ENCODE peak calls at places on chromosomes 13 and 19, in five cellular contexts. S is fibroblast of lung, Q is endothelial cell of umbilical vein, R is IMR-90, M is HepG2. O is an unnamed sample.

GRCh38 chr13:93108111-93108581 is 118.5 kb upstream of the GPC6 start:
- DNase-seq in R (no peak), S (peak), M (no peak), Q (no peak), O (no peak)

GRCh38 chr19:41175825-41176734 is 16.9 kb upstream of the CYP2S1 start:
- DNase-seq in M (peak), S (peak), Q (no peak), R (peak), O (peak)

GRCh38 chr13:42553098-42554046 is 20.6 kb upstream of the TNFSF11 start:
- DNase-seq in R (peak), Q (peak), M (no peak), S (peak), O (peak)

GRCh38 chr13:111204438-111205177 is 89.5 kb downstream of the ARHGEF7 start:
- DNase-seq in S (peak), M (peak), R (peak), Q (peak), O (no peak)

GRCh38 chr13:30340367-30341184 is 33.2 kb upstream of the KATNAL1 start:
- DNase-seq in R (peak), Q (no peak), M (no peak), S (peak), O (peak)

GRCh38 chr13:112908342-112908741 is 60.7 kb upstream of the MCF2L start:
- DNase-seq in Q (no peak), M (no peak), R (no peak), S (no peak), O (no peak)

GRCh38 chr13:65914707-65915106 is 1315.4 kb downstream of the PCDH9 start:
- DNase-seq in Q (peak), S (peak), M (no peak), R (peak), O (peak)

GRCh38 chr13:110282316-110282841 is 24.6 kb downstream of the COL4A1 start:
- DNase-seq in Q (no peak), M (no peak), S (no peak), R (no peak), O (no peak)

GRCh38 chr19:5022066-5022860 is 53.4 kb downstream of the KDM4B start:
- DNase-seq in M (no peak), S (no peak), Q (no peak), R (no peak), O (no peak)

GRCh38 chr13:67462098-67462497 is 232.0 kb upstream of the PCDH9 start:
- DNase-seq in Q (no peak), R (no peak), M (no peak), S (no peak), O (no peak)

GRCh38 chr13:62598708-62599107 is 1183.1 kb upstream of the PCDH20 start:
- DNase-seq in S (no peak), M (no peak), R (no peak), Q (no peak), O (no peak)
- H2AFZ ChIP-seq in S (no peak), M (no peak), R (no peak), Q (no peak), O (no peak)

GRCh38 chr13:102400619-102401125 is 1.2 kb downstream of the FGF14 start:
- DNase-seq in S (peak), M (no peak), R (no peak), Q (no peak), O (no peak)

GRCh38 chr13:102401755-102402154 is at the start of gene FGF14:
- DNase-seq in M (no peak), Q (no peak), S (no peak), R (no peak), O (no peak)

GRCh38 chr13:102399791-102400618 is 1.8 kb downstream of the FGF14 start:
- DNase-seq in S (no peak), Q (no peak), R (no peak), M (no peak), O (no peak)

GRCh38 chr13:102402292-102402691 is 444 bp upstream of the FGF14 start:
- DNase-seq in S (peak), M (no peak), Q (no peak), R (peak), O (no peak)

GRCh38 chr13:102401305-102401704 is 543 bp downstream of the FGF14 start:
- DNase-seq in M (no peak), R (no peak), Q (no peak), S (no peak), O (no peak)
- H3K4me3 ChIP-seq in M (no peak), R (peak), Q (no peak), S (peak), O (no peak)

DNA sequence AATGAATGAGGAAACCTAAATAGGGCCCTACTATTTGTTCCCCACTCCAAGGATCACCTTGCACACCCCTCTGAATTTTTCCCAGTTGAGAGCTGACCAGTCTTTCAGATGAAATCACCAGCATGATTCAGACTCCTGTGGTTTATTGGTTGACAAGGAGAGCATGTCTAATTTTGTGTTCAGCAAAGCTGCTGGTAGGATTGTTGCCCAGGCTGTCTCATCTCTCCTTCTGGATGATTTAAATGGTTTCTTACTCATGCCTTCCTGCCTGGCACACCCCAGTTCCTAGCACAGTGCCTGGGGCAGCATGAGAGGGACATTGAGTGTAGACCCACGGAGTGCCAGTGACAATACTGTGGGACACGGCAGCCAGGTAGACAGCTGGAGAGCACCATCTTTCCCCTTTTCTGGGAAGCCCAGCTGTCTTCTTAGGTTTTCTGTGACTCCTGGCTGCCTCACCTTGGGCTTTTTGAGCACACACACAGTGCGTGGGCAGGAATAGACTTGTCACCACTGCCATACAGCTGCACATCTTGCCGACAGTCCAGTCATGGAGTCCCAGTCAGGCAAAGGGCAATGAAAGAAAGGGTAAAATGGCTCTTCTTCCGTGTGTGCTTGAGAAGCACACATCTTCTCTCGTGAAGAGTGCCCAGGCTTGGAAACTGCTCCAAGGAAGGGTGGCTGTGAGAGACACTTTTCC is 12.3 kb downstream of the FGF9 start:
- DNase-seq in M (no peak), R (peak), S (peak), Q (no peak), O (peak)
- H2AFZ ChIP-seq in M (no peak), R (peak), S (no peak), Q (no peak), O (no peak)

DNA sequence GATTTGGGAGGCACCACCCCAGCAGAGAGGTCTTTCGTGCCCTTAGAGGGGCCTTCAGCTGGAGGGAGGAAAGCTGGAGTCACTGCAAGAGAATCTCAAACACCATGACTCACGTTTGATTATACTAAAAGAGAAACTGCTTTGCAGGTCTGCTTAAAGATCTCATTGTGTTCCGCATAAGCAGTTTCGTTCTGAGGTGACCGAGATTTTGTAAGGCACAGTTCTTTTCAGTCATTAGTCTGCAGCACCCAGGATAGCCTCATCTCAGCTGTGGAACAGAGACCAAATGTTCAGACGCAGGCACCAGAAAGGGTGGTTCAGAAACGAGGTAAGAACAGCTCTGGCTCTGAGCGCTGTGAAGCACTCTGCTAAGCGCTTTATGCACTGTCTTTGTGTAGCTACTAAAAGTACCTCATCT is 71.2 kb upstream of the GTF3A start:
- DNase-seq in Q (no peak), S (peak), R (peak), M (peak), O (peak)
- H3K4me3 ChIP-seq in Q (no peak), S (no peak), R (peak), M (peak), O (peak)

GRCh38 chr19:2389594-2389993 is 29.5 kb downstream of the TMPRSS9 start:
- DNase-seq in R (no peak), M (no peak), Q (no peak), S (no peak), O (no peak)

GRCh38 chr19:2391118-2391725 is 31.2 kb downstream of the TMPRSS9 start:
- DNase-seq in R (peak), M (peak), Q (peak), S (peak), O (peak)

GRCh38 chr19:2394669-2395292 is 32.6 kb downstream of the TIMM13 start:
- DNase-seq in R (no peak), M (peak), S (no peak), Q (no peak), O (no peak)

GRCh38 chr19:2392366-2392765 is 32.3 kb downstream of the TMPRSS9 start:
- DNase-seq in S (no peak), R (no peak), M (no peak), Q (no peak), O (no peak)

GRCh38 chr19:2394054-2394668 is 33.2 kb downstream of the TIMM13 start:
- DNase-seq in S (no peak), Q (no peak), R (no peak), M (peak), O (no peak)
- H2AFZ ChIP-seq in S (no peak), Q (no peak), R (no peak), M (no peak), O (no peak)

DNA sequence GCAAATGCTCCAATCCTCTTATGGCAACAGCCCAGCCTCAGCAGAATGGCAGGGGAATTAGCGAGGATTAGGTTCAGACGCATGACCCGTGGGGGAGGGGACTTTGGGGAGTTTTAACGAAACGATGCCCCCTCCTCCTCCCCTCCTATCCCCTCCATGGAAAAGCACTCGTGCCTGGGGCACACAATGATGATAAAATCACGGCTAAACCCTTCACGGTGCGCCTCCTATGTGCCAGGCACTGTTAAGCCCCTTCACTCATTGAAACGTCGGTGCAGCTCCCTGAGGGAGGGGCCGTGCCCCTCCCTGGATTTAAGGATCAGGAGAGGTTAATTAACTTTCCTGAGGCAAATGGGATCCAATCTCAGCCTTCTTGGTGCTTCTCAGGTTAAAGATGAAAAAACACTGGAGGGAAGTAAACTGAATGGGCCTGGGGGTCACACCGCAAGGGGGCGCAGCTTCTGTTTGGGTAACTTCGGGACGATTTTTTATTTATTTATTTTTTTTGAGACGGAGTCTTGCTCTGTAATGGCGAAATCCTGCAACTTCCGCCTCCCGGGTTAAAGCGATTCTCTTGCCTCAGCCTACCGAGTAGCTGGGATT is 10.1 kb upstream of the TPRX2 start:
- DNase-seq in M (peak), R (no peak), S (no peak), Q (no peak), O (no peak)
- H3K4me3 ChIP-seq in M (no peak), R (no peak), S (no peak), Q (no peak), O (no peak)

GRCh38 chr19:8321067-8321759 is at the start of the genes NDUFA7 and RPS28:
- DNase-seq in S (peak), M (peak), Q (peak), R (peak), O (peak)

GRCh38 chr19:8321760-8322637 is 703 bp downstream of the RPS28 start:
- DNase-seq in M (no peak), Q (no peak), S (no peak), R (no peak), O (no peak)

GRCh38 chr19:8322638-8322997 is 1.3 kb downstream of the RPS28 start:
- DNase-seq in S (no peak), Q (no peak), M (no peak), R (no peak), O (no peak)

GRCh38 chr19:8319807-8320520 is 1.2 kb downstream of the NDUFA7 start:
- DNase-seq in S (no peak), M (peak), Q (no peak), R (no peak), O (no peak)

DNA sequence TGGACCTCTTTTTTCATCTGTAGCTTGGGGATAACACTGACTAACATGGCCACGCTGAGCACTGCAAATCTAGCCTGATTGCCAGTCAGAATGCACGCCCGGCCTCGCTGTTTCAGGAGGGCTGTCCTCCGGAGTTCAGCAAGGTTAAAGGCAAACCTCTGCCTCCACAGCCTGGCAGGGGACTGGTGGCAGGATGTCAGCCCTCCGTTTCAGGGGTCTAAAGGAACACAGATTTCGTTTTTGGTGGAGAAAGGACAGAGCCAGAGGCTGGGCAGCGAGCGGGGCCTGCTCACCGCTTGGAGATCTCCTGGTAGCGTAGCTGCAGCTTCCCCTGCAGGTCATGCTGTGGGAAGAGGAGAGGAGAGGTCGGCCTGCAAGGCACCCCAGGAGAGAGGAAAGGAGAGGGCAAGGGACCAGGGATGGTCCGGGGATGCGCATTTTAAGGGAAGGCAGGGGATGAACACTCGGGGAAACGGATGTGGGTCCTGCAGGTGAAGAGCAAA is 560 bp downstream of the NDUFA7 start:
- DNase-seq in S (no peak), R (no peak), Q (no peak), M (peak), O (no peak)
- H2AFZ ChIP-seq in S (peak), R (peak), Q (peak), M (no peak), O (peak)

DNA sequence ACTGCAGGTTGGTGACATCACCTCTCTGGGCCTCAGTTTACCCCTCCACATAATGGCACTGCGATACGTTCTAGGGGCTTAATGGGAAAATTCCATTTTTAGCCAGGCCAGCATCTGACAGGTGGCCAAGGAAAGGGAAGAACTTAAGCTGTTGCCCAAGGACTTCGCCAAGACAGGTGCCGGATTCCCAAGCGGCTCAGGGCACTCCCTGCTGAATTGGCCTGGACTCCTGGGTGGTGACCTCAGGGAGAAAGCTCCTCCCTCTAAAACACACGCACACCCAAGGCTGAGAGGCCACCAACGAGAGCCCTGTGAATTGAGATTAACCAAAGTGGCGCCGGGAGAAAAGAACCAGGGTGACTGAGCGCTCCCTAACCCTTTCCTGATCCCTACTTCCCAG is 13.3 kb downstream of the MAST3 start:
- DNase-seq in M (no peak), S (no peak), R (no peak), Q (no peak), O (no peak)
- H3K4me3 ChIP-seq in M (peak), S (no peak), R (peak), Q (no peak), O (peak)

GRCh38 chr19:35305181-35305580 is 13.2 kb downstream of the MAG start:
- DNase-seq in Q (no peak), M (no peak), R (no peak), S (no peak), O (no peak)
- H2AFZ ChIP-seq in Q (no peak), M (no peak), R (no peak), S (no peak), O (no peak)

GRCh38 chr13:98481511-98481951 is 95.4 kb downstream of the STK24 start:
- DNase-seq in M (no peak), S (no peak), R (peak), Q (no peak), O (no peak)
- H3K4me3 ChIP-seq in M (no peak), S (no peak), R (no peak), Q (no peak), O (no peak)

O was measured in PC-3.